ENCODE peak calls at places on chromosomes 6 and 20, in eight cellular contexts. T, I, J, M, R, A, Q and D are unnamed samples.

GRCh38 chr20:37526238-37526838 is 1.3 kb downstream of the BLCAP start:
- DNase-seq in T (no peak), R (no peak), A (peak; percentile 64), J (no peak), I (no peak), M (no peak), Q (peak; percentile 59), D (no peak)

GRCh38 chr6:24522090-24522820 is 27.5 kb downstream of the ALDH5A1 start:
- DNase-seq in R (no peak), I (no peak), A (no peak), J (no peak), M (no peak), Q (peak; percentile 3), T (peak; percentile 12), D (no peak)

GRCh38 chr20:43844778-43845614 is 69.7 kb upstream of the TOX2 start:
- DNase-seq in R (peak; percentile 27), J (peak; percentile 91), I (peak; percentile 52), T (no peak), M (peak; percentile 86), Q (peak; percentile 95), A (peak; percentile 30), D (no peak)

GRCh38 chr6:120173250-120173649 is 823.7 kb upstream of the MAN1A1 start:
- DNase-seq in A (no peak), T (no peak), R (no peak), M (no peak), I (no peak), J (no peak), Q (no peak), D (no peak)

GRCh38 chr6:157867155-157867559 is 44.1 kb downstream of the SNX9 start:
- DNase-seq in M (no peak), A (no peak), T (no peak), I (peak; percentile 11), Q (peak; percentile 66), R (no peak), J (no peak), D (no peak)

GRCh38 chr6:37433657-37434271 is 743 bp downstream of the CMTR1 start:
- DNase-seq in R (peak; percentile 46), Q (peak; percentile 35), I (no peak), J (no peak), M (no peak), T (no peak), A (peak; percentile 15), D (no peak)

GRCh38 chr6:69936674-69937363 is 70.5 kb downstream of the COL19A1 start:
- DNase-seq in I (no peak), T (no peak), J (peak; percentile 42), R (no peak), Q (peak; percentile 1), M (no peak), A (no peak), D (no peak)

GRCh38 chr6:81246200-81246599 is 506.3 kb downstream of the TENT5A start:
- DNase-seq in Q (no peak), T (no peak), M (no peak), J (no peak), I (no peak), R (no peak), A (no peak), D (no peak)

GRCh38 chr6:21742238-21742660 is 148.7 kb downstream of the SOX4 start:
- DNase-seq in J (peak; percentile 78), T (no peak), I (no peak), Q (peak; percentile 96), M (no peak), R (no peak), A (peak; percentile 30), D (no peak)

GRCh38 chr6:131629656-131630055 is 1.6 kb upstream of the MED23 start:
- DNase-seq in M (no peak), A (no peak), Q (no peak), R (no peak), T (peak; percentile 45), J (no peak), I (no peak), D (no peak)

GRCh38 chr6:93787841-93788240 is 368.5 kb upstream of the EPHA7 start:
- DNase-seq in A (no peak), M (no peak), J (peak; percentile 67), I (no peak), R (no peak), T (peak; percentile 47), Q (peak; percentile 79), D (no peak)

GRCh38 chr6:64146094-64146493 is 510.5 kb downstream of the PHF3 start:
- DNase-seq in R (no peak), T (no peak), M (no peak), J (no peak), A (no peak), I (no peak), Q (no peak), D (no peak)

GRCh38 chr20:4810446-4811019 is 88.8 kb downstream of the PRND start:
- DNase-seq in T (no peak), I (no peak), A (no peak), M (no peak), R (no peak), J (no peak), Q (no peak), D (no peak)

GRCh38 chr6:14924126-14925024 is 321.5 kb upstream of the JARID2 start:
- DNase-seq in R (no peak), J (peak; percentile 43), T (no peak), A (peak; percentile 28), M (no peak), I (no peak), Q (peak; percentile 5), D (no peak)

GRCh38 chr20:64154590-64155257 is 9.5 kb upstream of the MYT1 start:
- DNase-seq in I (no peak), M (no peak), T (no peak), R (no peak), A (no peak), Q (no peak), J (no peak), D (no peak)

GRCh38 chr6:131914967-131915751 is 36.0 kb downstream of the CCN2 start:
- DNase-seq in M (peak; percentile 53), I (peak; percentile 17), J (peak; percentile 46), Q (peak; percentile 84), R (peak; percentile 74), A (peak; percentile 83), T (peak; percentile 88), D (peak; percentile 3)

GRCh38 chr6:127484207-127484858 is 25.1 kb upstream of the KIAA0408 start:
- DNase-seq in J (peak; percentile 36), Q (peak; percentile 76), I (no peak), R (peak; percentile 89), T (no peak), M (peak; percentile 24), A (no peak), D (peak; percentile 36)

GRCh38 chr6:33198853-33199436 is 1.5 kb downstream of the RXRB start:
- DNase-seq in M (no peak), J (no peak), I (no peak), T (no peak), A (no peak), Q (no peak), R (no peak), D (no peak)

GRCh38 chr6:168169624-168170023 is 90.6 kb upstream of the FRMD1 start:
- DNase-seq in A (no peak), T (no peak), J (no peak), R (no peak), I (no peak), Q (no peak), M (no peak), D (no peak)

GRCh38 chr20:62766716-62767115 is 29.6 kb upstream of the MRGBP start:
- DNase-seq in J (no peak), R (no peak), Q (no peak), A (no peak), I (no peak), T (no peak), M (no peak), D (no peak)